ENCODE peak calls at places on chromosomes 13 and 19, in nine cellular contexts. B is lung; O is PC-9; I is H9; R is CD8-positive, alpha-beta T cell; W is colonic mucosa; G is testis; C is neural progenitor cell; Z is Peyer's patch. M is an unnamed sample. For H3K4me1, the result is how much of the 10 kb centered on the place peaks cover.

GRCh38 chr19:39074205-39074692 is 9.9 kb upstream of the ACP7 start:
- DNase-seq in W (no peak), G (no peak), B (no peak), O (no peak), C (no peak), I (no peak), Z (no peak), R (no peak), M (no peak)

GRCh38 chr13:40384976-40385857 is 281.2 kb downstream of the FOXO1 start:
- DNase-seq in R (no peak), W (no peak), C (no peak), I (no peak), G (no peak), B (no peak), O (no peak), Z (no peak), M (peak)

GRCh38 chr19:46741447-46741846 is 4.4 kb upstream of the FKRP start:
- DNase-seq in R (no peak), I (no peak), G (no peak), C (no peak), Z (no peak), O (no peak), B (no peak), W (no peak), M (no peak)

GRCh38 chr19:32256341-32256975 is 89.0 kb upstream of the ZNF507 start:
- DNase-seq in Z (no peak), I (no peak), W (no peak), O (no peak), C (no peak), G (no peak), B (no peak), R (no peak), M (no peak)

GRCh38 chr19:52297601-52298358 is 811 bp downstream of the ZNF480 start:
- DNase-seq in C (peak), O (no peak), W (peak), R (no peak), G (no peak), I (no peak), B (no peak), Z (no peak), M (no peak)

GRCh38 chr13:96082640-96083039 is 7.3 kb upstream of the HS6ST3 start:
- DNase-seq in Z (no peak), C (no peak), O (no peak), R (no peak), G (no peak), B (no peak), I (no peak), W (no peak), M (peak)

GRCh38 chr13:41812851-41813250 is 148.1 kb downstream of the VWA8 start:
- DNase-seq in O (no peak), R (no peak), B (no peak), G (no peak), C (no peak), Z (no peak), I (no peak), W (no peak), M (no peak)

GRCh38 chr19:43780706-43781525 is at the start of gene KCNN4:
- DNase-seq in C (no peak), R (peak), I (no peak), G (no peak), O (peak), Z (peak), B (no peak), W (peak), M (peak)

GRCh38 chr13:19864339-19865309 is 1.2 kb upstream of the ZMYM5 start:
- DNase-seq in O (peak), Z (peak), C (peak), B (peak), G (peak), I (peak), W (peak), R (peak), M (peak)

GRCh38 chr19:46616631-46617322 is 8.1 kb downstream of the PTGIR start:
- DNase-seq in G (peak), W (no peak), R (no peak), C (peak), B (no peak), O (peak), Z (no peak), I (peak), M (no peak)

DNA sequence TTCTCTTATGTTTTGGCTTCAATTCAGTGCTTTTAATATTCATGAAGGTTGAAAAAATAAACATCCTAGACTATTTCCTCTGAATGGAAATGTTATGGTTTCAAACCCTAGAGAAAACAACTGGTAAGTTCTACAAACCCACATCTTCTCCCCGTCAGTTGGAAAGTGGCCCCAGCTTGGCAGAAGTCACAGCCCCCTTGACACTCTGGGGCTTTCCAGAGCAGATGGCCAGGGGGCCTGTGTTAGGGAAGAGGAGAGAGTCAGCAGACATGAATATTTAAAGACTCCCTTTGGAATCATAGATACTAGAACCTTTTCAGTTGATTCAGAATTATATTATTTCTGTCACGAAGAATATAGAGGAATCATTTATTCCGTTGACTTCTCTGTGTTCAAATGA is 123.8 kb downstream of the SHISA2 start:
- DNase-seq in B (no peak), I (no peak), Z (no peak), W (no peak), O (no peak), G (no peak), R (no peak), C (no peak), M (no peak)
- H3K4me1 ChIP-seq in B (under half), I (under half), Z (under half), W (under half), O (under half), G (under half), R (under half), C (half or more), M (under half)

GRCh38 chr19:34243876-34244578 is 10.3 kb upstream of the GARRE1 start:
- DNase-seq in G (no peak), R (no peak), C (no peak), W (no peak), Z (no peak), B (no peak), I (no peak), O (no peak), M (no peak)
- H3K27ac ChIP-seq in G (no peak), R (no peak), C (no peak), W (no peak), Z (no peak), B (no peak), I (no peak), O (no peak), M (no peak)

DNA sequence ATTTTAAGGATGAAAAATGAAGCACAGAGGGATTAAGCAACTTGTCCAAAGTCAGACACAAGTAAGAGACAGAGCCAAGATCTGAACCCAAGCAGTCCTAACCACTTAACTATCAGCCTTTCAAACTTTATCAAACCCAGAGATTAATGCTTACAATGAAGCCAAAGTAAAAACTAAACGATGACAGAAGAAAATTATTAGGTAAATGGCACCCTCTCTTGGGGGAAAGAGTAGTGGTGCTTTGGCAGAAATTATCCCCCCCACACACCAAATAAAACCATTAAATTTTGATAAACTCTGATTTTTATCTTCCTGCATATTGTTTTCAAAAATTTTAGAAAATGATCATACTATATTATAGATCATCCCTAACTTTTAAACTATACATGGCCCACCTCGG is 329.2 kb downstream of the SLC7A1 start:
- DNase-seq in B (no peak), C (no peak), O (no peak), G (no peak), R (no peak), W (no peak), I (no peak), Z (no peak), M (no peak)
- TF ChIP-seq CTCF in B (no peak), C (peak), O (no peak), G (no peak), R (no peak), W (no peak), I (peak), Z (no peak), M (peak)

DNA sequence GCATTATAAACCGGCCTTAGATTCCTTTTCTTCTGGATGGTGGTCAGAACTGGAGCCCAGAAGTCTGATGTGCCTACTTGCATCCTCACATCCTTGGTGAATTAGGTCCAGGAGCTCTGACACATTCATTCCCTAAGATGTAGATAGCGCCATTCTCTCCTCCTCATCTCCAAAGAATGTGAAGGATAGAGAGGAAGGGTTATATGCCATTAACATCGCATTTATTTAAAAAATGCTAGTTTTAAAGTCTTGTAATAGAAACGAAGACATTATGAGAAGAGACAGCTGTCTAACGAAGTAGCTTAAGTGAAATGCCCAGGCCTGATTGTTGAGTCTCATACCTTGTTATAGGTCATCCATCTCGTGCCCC is 9.7 kb downstream of the MBNL2 start:
- DNase-seq in B (no peak), G (no peak), I (no peak), C (no peak), O (no peak), Z (no peak), W (no peak), R (no peak), M (no peak)
- H3K4me1 ChIP-seq in B (half or more), G (under half), I (under half), C (under half), O (under half), Z (under half), W (under half), R (under half), M (under half)

GRCh38 chr19:13637664-13638063 is 126.7 kb upstream of the MRI1 start:
- DNase-seq in R (no peak), G (no peak), C (no peak), I (no peak), Z (no peak), O (no peak), B (no peak), W (no peak), M (peak)

GRCh38 chr19:13639342-13639929 is 124.9 kb upstream of the MRI1 start:
- DNase-seq in W (no peak), I (no peak), B (no peak), O (no peak), Z (no peak), C (no peak), G (no peak), R (no peak), M (no peak)

GRCh38 chr19:13634658-13635057 is 128.4 kb upstream of the CACNA1A start:
- DNase-seq in W (no peak), C (no peak), R (no peak), O (no peak), B (no peak), G (no peak), I (no peak), Z (no peak), M (no peak)

GRCh38 chr19:13644648-13645047 is 119.7 kb upstream of the MRI1 start:
- DNase-seq in W (no peak), R (no peak), C (no peak), Z (no peak), O (no peak), I (no peak), B (no peak), G (peak), M (no peak)

DNA sequence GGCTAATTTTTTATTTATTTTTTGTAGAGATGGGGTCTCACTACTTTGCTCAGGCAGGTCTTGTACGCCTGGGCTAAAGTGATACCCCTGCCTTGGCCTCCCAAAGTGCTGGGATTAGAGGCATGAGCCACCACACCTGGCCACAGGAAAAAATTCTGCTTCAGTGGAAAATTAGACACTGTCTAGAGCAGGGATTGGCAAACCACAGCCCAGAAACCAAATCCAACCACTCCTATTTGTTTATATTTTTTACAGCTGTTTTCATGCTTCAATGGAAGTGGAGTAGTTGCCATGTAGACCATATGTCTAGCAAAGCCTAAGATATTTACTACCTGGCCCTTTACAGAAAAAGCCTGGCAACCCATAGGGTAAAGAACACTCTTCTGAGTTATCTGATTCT is 123.7 kb upstream of the MRI1 start:
- DNase-seq in W (no peak), B (no peak), R (no peak), C (no peak), O (no peak), Z (no peak), G (no peak), I (no peak), M (no peak)
- H3K27ac ChIP-seq in W (no peak), B (no peak), R (no peak), C (no peak), O (no peak), Z (no peak), G (no peak), I (no peak), M (no peak)

GRCh38 chr13:29937836-29938235 is 87.4 kb upstream of the UBL3 start:
- DNase-seq in W (no peak), O (peak), R (peak), Z (no peak), C (no peak), G (no peak), I (peak), B (no peak), M (no peak)
- TF ChIP-seq CTCF in W (no peak), O (no peak), R (no peak), Z (no peak), C (no peak), G (no peak), I (no peak), B (no peak), M (no peak)

DNA sequence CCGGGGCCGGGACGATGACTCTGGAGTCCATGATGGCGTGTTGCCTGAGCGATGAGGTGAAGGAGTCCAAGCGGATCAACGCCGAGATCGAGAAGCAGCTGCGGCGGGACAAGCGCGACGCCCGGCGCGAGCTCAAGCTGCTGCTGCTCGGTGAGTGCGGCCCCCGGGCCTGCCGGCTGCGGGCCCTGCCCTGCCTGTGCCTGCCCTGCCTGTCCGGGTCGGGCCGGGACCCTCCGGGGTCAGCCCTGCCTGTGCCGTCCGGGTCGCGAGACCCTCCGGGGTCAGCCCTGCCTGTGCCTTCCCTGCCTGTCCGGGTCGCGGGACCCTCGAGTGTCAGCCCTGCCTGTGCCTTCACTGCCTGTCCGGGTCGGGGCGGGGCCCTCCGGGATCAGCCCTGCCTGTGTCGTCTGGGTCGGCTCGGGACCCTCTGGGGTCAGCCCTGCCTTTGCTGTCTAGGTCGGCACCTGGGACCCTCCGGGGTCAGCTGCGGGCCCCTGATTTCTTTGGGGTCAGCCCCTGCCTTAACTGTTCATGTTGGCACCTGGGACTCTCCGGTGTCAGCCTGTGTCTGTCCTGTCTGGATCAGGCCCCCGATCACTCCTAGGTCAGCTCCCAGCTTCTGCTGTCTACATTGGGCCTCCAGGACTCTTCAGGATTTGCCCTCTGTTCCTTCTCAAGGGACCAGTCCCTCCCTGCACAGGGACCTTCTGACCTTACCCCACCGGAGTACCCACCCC is 644 bp downstream of the GNA11 start:
- DNase-seq in C (peak), I (no peak), R (no peak), B (no peak), W (no peak), Z (no peak), O (no peak), G (no peak), M (no peak)
- H3K4me1 ChIP-seq in C (under half), I (under half), R (under half), B (under half), W (under half), Z (under half), O (under half), G (under half), M (under half)

GRCh38 chr19:12965017-12965811 is 4.2 kb upstream of the DAND5 start:
- DNase-seq in B (peak), C (peak), O (peak), G (peak), W (peak), I (peak), Z (peak), R (peak), M (no peak)
- H3K27ac ChIP-seq in B (peak), C (no peak), O (no peak), G (no peak), W (peak), I (no peak), Z (peak), R (no peak), M (peak)

GRCh38 chr13:45464687-45465453 is at the start of gene COG3:
- DNase-seq in B (peak), W (peak), I (peak), G (peak), Z (peak), C (peak), R (peak), O (peak), M (peak)
- TF ChIP-seq CTCF in B (no peak), W (peak), I (peak), G (no peak), Z (peak), C (peak), R (peak), O (no peak), M (peak)

M was measured in foreskin keratinocyte.